ENCODE peak calls at places on chromosomes 1 and 21, in five cellular contexts. L is IMR-90, A is K562, I is GM12878, Y is SK-N-SH. O is an unnamed sample.

GRCh38 chr1:2073382-2074230 is 23.4 kb downstream of the PRKCZ start:
- DNase-seq in L (peak), A (peak), I (no peak), Y (peak), O (no peak)

GRCh38 chr1:60137406-60137805 is 63.8 kb upstream of the C1orf87 start:
- DNase-seq in L (no peak), A (no peak), I (no peak), Y (no peak), O (no peak)

GRCh38 chr1:171913385-171913784 is 72.1 kb downstream of the DNM3 start:
- DNase-seq in L (no peak), A (no peak), I (no peak), Y (peak), O (peak)

GRCh38 chr21:35475006-35475405 is 425.9 kb upstream of the RUNX1 start:
- DNase-seq in L (peak), A (no peak), I (no peak), Y (no peak), O (no peak)

GRCh38 chr1:205538211-205538840 is 33.9 kb downstream of the CDK18 start:
- DNase-seq in L (peak), A (no peak), I (no peak), Y (no peak), O (no peak)

GRCh38 chr1:198496216-198497143 is 44.0 kb downstream of the ATP6V1G3 start:
- DNase-seq in L (peak), A (no peak), I (no peak), Y (no peak), O (no peak)

GRCh38 chr1:174007846-174008245 is 14.3 kb downstream of the RC3H1 start:
- DNase-seq in L (peak), A (no peak), I (no peak), Y (no peak), O (no peak)

GRCh38 chr1:48526045-48526714 is 54.2 kb upstream of the SPATA6 start:
- DNase-seq in L (peak), A (no peak), I (no peak), Y (peak), O (no peak)

GRCh38 chr21:45413922-45414321 is 9.0 kb downstream of the COL18A1 start:
- DNase-seq in L (no peak), A (no peak), I (no peak), Y (no peak), O (no peak)

GRCh38 chr1:8687539-8687938 is 129.9 kb downstream of the RERE start:
- DNase-seq in L (no peak), A (no peak), I (no peak), Y (no peak), O (no peak)

GRCh38 chr1:28437260-28437923 is 67.9 kb downstream of the PHACTR4 start:
- DNase-seq in L (peak), A (no peak), I (no peak), Y (no peak), O (peak)

GRCh38 chr21:42595281-42596187 is 57.9 kb upstream of the PDE9A start:
- DNase-seq in L (no peak), A (no peak), I (no peak), Y (no peak), O (no peak)

GRCh38 chr1:1272341-1273151 is 1.1 kb downstream of the UBE2J2 start:
- DNase-seq in L (peak), A (no peak), I (no peak), Y (no peak), O (no peak)

GRCh38 chr1:209769171-209769904 is 13.5 kb downstream of the TRAF3IP3 start:
- DNase-seq in L (peak), A (no peak), I (peak), Y (peak), O (no peak)

GRCh38 chr1:219155140-219155539 is 18.5 kb upstream of the LYPLAL1 start:
- DNase-seq in L (peak), A (peak), I (no peak), Y (no peak), O (no peak)

GRCh38 chr1:183096889-183097288 is 73.7 kb downstream of the LAMC1 start:
- DNase-seq in L (peak), A (no peak), I (no peak), Y (no peak), O (no peak)

GRCh38 chr1:177310326-177310725 is 139.6 kb downstream of the BRINP2 start:
- DNase-seq in L (no peak), A (no peak), I (no peak), Y (no peak), O (no peak)

GRCh38 chr1:202276081-202276715 is 65.5 kb downstream of the UBE2T start:
- DNase-seq in L (no peak), A (no peak), I (no peak), Y (no peak), O (no peak)

GRCh38 chr1:219587817-219588561 is 24.9 kb downstream of the ZC3H11B start:
- DNase-seq in L (peak), A (no peak), I (no peak), Y (peak), O (no peak)

GRCh38 chr21:35511298-35512162 is 462.4 kb upstream of the RUNX1 start:
- DNase-seq in L (peak), A (no peak), I (no peak), Y (no peak), O (no peak)

GRCh38 chr1:31605908-31606427 is 11.5 kb upstream of the HCRTR1 start:
- DNase-seq in L (peak), A (no peak), I (peak), Y (no peak), O (no peak)

GRCh38 chr1:63557365-63557987 is 34.2 kb downstream of the EFCAB7 start:
- DNase-seq in L (peak), A (peak), I (no peak), Y (peak), O (peak)

GRCh38 chr1:30478288-30478687 is 245.1 kb downstream of the MATN1 start:
- DNase-seq in L (no peak), A (no peak), I (no peak), Y (no peak), O (no peak)

GRCh38 chr1:3588395-3588794 is 22.9 kb downstream of the MEGF6 start:
- DNase-seq in L (no peak), A (no peak), I (no peak), Y (no peak), O (no peak)

GRCh38 chr1:109331113-109331512 is 24.3 kb upstream of the MYBPHL start:
- DNase-seq in L (no peak), A (no peak), I (no peak), Y (no peak), O (no peak)

GRCh38 chr1:244599937-244600350 is 53.0 kb upstream of the DESI2 start:
- DNase-seq in L (peak), A (peak), I (peak), Y (no peak), O (peak)

DNA sequence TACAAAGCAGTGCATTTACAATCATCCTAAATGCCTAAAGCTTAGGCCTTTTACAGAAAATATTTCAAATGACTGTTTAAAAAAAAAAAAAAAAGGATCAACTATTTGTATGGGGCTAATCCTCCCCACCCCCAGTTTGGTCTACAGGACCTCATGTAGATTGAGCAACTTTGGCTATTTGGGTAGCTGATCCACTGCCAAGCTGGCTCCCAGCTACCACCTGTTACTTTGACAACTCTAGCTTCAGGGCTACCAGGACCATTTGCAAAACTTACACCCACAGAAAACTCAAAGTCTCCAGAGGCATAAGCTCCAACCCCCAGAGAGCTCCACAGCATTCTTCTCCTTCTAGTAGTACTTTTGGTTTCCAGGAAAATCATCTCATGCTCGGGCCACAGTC is 29.4 kb downstream of the JAK1 start:
- DNase-seq in L (peak), A (no peak), I (no peak), Y (no peak), O (no peak)
- TF ChIP-seq MXI1 in L (no peak), A (no peak), I (no peak), Y (no peak), O (no peak)

DNA sequence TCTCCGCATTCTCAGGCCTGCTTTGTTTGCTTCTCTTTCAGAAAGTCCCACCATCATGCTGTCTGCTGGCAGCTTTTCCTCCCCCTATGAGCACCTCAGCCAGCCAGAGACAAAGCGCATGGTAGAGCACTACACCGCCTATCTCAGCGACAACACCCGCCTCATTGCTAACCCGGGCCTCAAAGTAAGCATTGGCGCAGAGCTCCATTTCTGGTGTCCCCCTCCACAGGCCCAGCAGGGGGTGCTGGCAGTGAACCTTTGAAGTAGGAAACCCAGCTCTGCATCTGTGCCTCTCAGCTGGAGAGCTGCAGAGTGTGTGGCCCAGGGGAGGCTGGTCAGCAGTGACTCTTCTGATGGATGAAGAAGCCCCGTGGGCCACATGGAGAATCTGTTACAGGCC is 81.2 kb upstream of the RAVER2 start:
- DNase-seq in L (peak), A (peak), I (no peak), Y (peak), O (peak)
- TF ChIP-seq MXI1 in L (no peak), A (no peak), I (no peak), Y (no peak), O (no peak)

DNA sequence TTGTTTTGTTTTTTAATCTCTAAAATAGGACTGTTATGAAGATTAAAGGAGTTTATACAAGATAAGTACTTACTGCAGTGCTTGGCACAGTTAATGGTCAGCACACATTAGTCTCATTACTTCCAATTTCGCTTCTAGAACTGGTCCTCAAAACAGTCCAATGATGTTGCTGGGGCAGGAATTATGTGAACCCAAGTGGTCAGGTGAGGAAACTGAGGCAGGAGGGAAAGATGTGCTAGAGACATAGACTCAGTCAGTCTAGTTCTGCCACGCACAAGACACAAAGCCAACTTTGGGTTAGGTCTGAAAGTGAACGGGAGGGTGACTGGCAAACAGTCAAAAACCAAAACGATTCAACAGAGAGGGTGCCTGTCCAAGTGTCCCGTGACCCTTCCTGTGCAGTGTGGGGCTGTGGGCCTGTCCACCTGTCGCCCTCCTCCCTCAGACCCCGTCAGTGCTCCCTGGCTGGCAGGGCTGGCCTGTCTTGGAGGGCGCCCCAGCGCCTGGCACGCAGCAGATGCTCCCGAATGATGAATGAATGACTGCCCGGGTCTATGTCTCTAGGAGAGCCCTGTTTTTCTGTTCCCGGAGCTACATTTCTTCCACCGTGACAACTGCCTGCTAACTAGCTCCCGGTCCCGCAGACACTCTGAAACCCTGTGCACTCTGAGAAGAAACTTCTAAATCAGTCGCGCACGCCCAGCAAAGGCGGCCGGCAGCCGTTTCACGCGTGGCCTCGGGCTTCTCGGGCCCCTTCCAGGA is 2.4 kb downstream of the LRP8 start:
- DNase-seq in L (no peak), A (no peak), I (no peak), Y (no peak), O (no peak)
- TF ChIP-seq MXI1 in L (no peak), A (no peak), I (peak), Y (peak), O (no peak)

GRCh38 chr1:39526466-39527189 is 35.2 kb downstream of the BMP8A start:
- DNase-seq in L (no peak), A (no peak), I (no peak), Y (no peak), O (no peak)

GRCh38 chr1:39528082-39528481 is 36.6 kb downstream of the BMP8A start:
- DNase-seq in L (no peak), A (no peak), I (no peak), Y (no peak), O (no peak)

GRCh38 chr1:39524171-39524570 is 32.7 kb downstream of the BMP8A start:
- DNase-seq in L (no peak), A (no peak), I (no peak), Y (no peak), O (no peak)

GRCh38 chr1:39524591-39525365 is 33.3 kb downstream of the BMP8A start:
- DNase-seq in L (no peak), A (no peak), I (no peak), Y (no peak), O (no peak)

DNA sequence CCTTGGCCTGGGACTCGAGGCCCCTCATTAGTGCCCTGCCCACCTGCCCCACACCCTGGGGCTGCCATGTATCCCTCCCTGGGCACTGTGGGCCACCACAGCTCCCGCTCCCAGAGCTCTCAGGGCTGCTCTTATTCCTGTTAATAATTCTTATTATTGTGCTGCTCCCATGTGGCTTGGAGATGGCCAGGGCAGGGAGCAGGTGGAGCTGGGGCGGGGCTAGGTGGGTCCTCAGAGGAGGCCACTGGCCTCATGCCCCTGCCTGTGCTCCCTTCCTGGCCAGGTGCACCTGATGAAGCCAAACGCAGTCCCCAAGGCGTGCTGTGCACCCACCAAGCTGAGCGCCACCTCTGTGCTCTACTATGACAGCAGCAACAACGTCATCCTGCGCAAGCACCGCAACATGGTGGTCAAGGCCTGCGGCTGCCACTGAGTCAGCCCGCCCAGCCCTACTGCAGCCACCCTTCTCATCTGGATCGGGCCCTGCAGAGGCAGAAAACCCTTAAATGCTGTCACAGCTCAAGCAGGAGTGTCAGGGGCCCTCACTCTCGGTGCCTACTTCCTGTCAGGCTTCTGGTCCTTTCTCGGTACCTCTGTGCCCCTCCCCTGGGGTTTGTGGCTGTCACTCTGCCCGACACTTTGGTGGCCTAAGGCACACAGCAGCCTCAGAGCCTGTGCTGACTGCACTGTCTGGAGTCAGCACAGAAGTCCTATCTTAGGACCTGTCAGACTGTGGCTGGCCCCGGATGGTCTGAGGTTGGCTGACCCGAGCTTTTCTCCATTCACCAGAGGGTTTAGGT is 34.1 kb downstream of the BMP8A start:
- DNase-seq in L (no peak), A (no peak), I (peak), Y (no peak), O (no peak)
- TF ChIP-seq MXI1 in L (no peak), A (no peak), I (no peak), Y (no peak), O (no peak)

DNA sequence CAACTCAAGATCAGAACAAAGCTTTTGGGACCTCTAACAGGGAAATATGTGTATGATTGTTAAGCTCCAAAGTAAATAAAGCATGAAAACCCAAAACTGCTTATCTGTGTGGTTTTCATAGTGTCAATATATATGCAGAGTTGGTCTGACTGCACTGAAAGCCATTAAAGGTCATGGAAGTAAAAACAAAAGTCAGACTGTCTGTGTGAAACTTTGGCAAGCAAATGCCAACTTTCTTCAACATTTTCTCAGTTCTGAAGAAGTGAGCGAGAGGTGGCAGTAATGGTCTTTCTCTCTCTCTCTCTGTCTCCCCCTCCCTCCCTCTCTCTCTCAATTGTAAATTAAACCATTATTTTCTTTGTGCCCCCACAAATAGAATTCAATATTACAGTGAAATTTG is 100.1 kb upstream of the S1PR1 start:
- DNase-seq in L (peak), A (no peak), I (peak), Y (no peak), O (peak)
- TF ChIP-seq MXI1 in L (no peak), A (no peak), I (no peak), Y (no peak), O (no peak)

GRCh38 chr1:197103295-197103694 is 36.2 kb upstream of the F13B start:
- DNase-seq in L (peak), A (no peak), I (no peak), Y (no peak), O (no peak)
- TF ChIP-seq MXI1 in L (no peak), A (no peak), I (no peak), Y (no peak), O (no peak)

GRCh38 chr1:229114315-229114714 is 156.6 kb upstream of the RAB4A start:
- DNase-seq in L (no peak), A (no peak), I (no peak), Y (peak), O (no peak)
- TF ChIP-seq MXI1 in L (no peak), A (no peak), I (no peak), Y (no peak), O (no peak)

GRCh38 chr1:184545601-184546000 is 158.8 kb downstream of the C1orf21 start:
- DNase-seq in L (peak), A (no peak), I (no peak), Y (no peak), O (no peak)
- TF ChIP-seq MXI1 in L (no peak), A (no peak), I (no peak), Y (no peak), O (no peak)

DNA sequence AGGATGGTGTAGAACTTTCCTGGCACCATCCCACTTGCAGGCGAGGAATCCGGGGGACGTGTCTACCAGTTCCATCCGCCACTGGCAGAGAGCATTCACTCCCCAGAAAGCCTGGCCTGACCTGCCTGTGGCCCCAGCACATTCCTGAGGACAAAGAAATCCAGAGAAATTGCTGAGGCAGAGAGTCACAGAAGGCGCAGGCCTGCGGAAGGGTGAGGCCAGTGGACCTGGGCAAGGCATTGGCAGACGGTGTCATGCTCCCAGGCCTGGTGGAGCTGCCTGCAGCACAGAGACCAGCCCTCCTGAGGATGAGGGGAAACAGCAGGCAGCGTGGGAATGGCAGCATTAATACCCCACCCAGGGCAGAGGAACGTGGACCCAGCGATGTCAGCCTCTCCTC is 81.2 kb upstream of the F3 start:
- DNase-seq in L (peak), A (no peak), I (no peak), Y (no peak), O (no peak)
- TF ChIP-seq MXI1 in L (no peak), A (no peak), I (no peak), Y (no peak), O (no peak)

DNA sequence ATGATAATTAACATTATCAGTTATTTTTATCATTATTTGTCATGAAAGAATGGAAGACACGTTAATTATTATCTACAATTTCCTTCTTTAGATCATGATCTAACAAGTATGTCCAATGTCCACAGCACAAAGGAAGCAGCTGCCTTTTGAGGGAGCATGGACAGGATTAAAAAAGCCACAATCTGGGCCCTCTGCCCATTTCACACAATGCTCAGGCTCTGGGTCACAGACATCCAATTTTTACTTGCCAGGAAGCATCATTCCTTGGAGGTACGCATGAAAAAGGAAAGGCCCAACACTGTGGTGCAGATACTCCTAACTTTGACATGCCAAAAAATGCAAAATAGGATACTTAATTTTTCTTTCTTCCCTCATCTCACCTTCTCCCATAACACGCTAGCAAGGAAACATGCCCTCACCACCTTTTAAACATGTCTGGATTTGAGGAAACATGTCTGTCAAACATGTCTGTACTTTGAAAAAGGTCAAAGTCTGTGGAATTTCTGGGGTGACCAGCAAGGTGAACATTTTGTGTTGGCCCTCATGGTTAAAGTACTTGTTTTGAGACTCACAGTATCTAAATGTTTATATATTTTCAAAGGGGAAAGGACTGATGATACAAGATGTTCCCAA is 40.0 kb downstream of the GADD45A start:
- DNase-seq in L (peak), A (no peak), I (no peak), Y (no peak), O (peak)
- TF ChIP-seq MXI1 in L (no peak), A (no peak), I (no peak), Y (no peak), O (no peak)